ENCODE peak calls at places on chromosomes 5 and 9, in nine cellular contexts. H is PC-9, T is uterus, X is foreskin fibroblast, Q is HCT116, Z is tibial artery, O is left ventricle myocardium inferior, S is bronchial epithelial cell, J is breast epithelium. K is an unnamed sample.

GRCh38 chr5:18043344-18043743 is 409.1 kb downstream of the TAF11L14 start:
- DNase-seq in H (no peak), T (no peak), X (no peak), Q (no peak), Z (no peak), O (no peak), S (peak), J (no peak), K (no peak)

GRCh38 chr5:171453988-171454387 is 34.5 kb downstream of the FGF18 start:
- DNase-seq in H (no peak), T (no peak), X (no peak), Q (no peak), Z (no peak), O (no peak), S (no peak), J (no peak), K (no peak)

GRCh38 chr5:14101922-14102321 is 41.2 kb upstream of the TRIO start:
- DNase-seq in H (no peak), T (no peak), X (peak), Q (no peak), Z (no peak), O (no peak), S (no peak), J (no peak), K (no peak)

GRCh38 chr5:106172681-106173532 is 1497.8 kb downstream of the EFNA5 start:
- DNase-seq in H (no peak), T (no peak), X (no peak), Q (no peak), Z (no peak), O (no peak), S (peak), J (no peak), K (no peak)

GRCh38 chr5:143279698-143280097 is 123.8 kb downstream of the NR3C1 start:
- DNase-seq in H (peak), T (no peak), X (no peak), Q (no peak), Z (no peak), O (no peak), S (peak), J (no peak), K (no peak)

GRCh38 chr5:24621809-24622208 is 23.0 kb downstream of the CDH10 start:
- DNase-seq in H (no peak), T (no peak), X (no peak), Q (no peak), Z (peak), O (peak), S (peak), J (no peak), K (no peak)

GRCh38 chr9:136618578-136619547 is 43.9 kb upstream of the EGFL7 start:
- DNase-seq in H (no peak), T (no peak), X (no peak), Q (no peak), Z (peak), O (peak), S (no peak), J (no peak), K (no peak)

GRCh38 chr9:116160676-116161571 is 7.3 kb downstream of the PAPPA start:
- DNase-seq in H (no peak), T (no peak), X (no peak), Q (no peak), Z (no peak), O (no peak), S (no peak), J (no peak), K (no peak)

GRCh38 chr5:1142886-1143669 is 31.2 kb upstream of the SLC12A7 start:
- DNase-seq in H (no peak), T (no peak), X (no peak), Q (no peak), Z (no peak), O (no peak), S (no peak), J (no peak), K (no peak)

GRCh38 chr9:38057416-38058195 is 11.4 kb downstream of the SHB start:
- DNase-seq in H (no peak), T (no peak), X (no peak), Q (no peak), Z (no peak), O (peak), S (no peak), J (no peak), K (no peak)

GRCh38 chr5:96997265-96997859 is 61.5 kb downstream of the LNPEP start:
- DNase-seq in H (peak), T (no peak), X (peak), Q (peak), Z (no peak), O (no peak), S (peak), J (no peak), K (no peak)

GRCh38 chr5:43804041-43804440 is 201.1 kb downstream of the NNT start:
- DNase-seq in H (no peak), T (no peak), X (no peak), Q (no peak), Z (no peak), O (no peak), S (no peak), J (no peak), K (no peak)

GRCh38 chr9:128886211-128886826 is 4.4 kb downstream of the LRRC8A start:
- DNase-seq in H (no peak), T (no peak), X (no peak), Q (no peak), Z (no peak), O (no peak), S (no peak), J (no peak), K (no peak)

GRCh38 chr5:79189439-79190234 is 46.3 kb upstream of the JMY start:
- DNase-seq in H (no peak), T (no peak), X (no peak), Q (no peak), Z (no peak), O (no peak), S (no peak), J (no peak), K (no peak)

GRCh38 chr9:96109718-96110351 is 192.1 kb downstream of the HSD17B3 start:
- DNase-seq in H (no peak), T (no peak), X (peak), Q (no peak), Z (no peak), O (no peak), S (peak), J (no peak), K (no peak)

GRCh38 chr5:67268233-67269011 is 71.8 kb upstream of the CD180 start:
- DNase-seq in H (no peak), T (peak), X (peak), Q (no peak), Z (peak), O (peak), S (peak), J (peak), K (peak)

GRCh38 chr5:128228506-128228905 is 144.9 kb downstream of the SLC12A2 start:
- DNase-seq in H (peak), T (no peak), X (peak), Q (no peak), Z (no peak), O (no peak), S (no peak), J (no peak), K (no peak)

GRCh38 chr5:81884871-81885270 is 87.0 kb upstream of the ATG10 start:
- DNase-seq in H (no peak), T (no peak), X (no peak), Q (no peak), Z (no peak), O (no peak), S (no peak), J (no peak), K (no peak)

GRCh38 chr9:136599811-136600660 is 54.2 kb upstream of the NOTCH1 start:
- DNase-seq in H (no peak), T (no peak), X (no peak), Q (no peak), Z (no peak), O (no peak), S (no peak), J (no peak), K (no peak)

GRCh38 chr9:26175264-26175663 is 497.0 kb upstream of the TUSC1 start:
- DNase-seq in H (peak), T (no peak), X (peak), Q (no peak), Z (no peak), O (no peak), S (no peak), J (no peak), K (no peak)

DNA sequence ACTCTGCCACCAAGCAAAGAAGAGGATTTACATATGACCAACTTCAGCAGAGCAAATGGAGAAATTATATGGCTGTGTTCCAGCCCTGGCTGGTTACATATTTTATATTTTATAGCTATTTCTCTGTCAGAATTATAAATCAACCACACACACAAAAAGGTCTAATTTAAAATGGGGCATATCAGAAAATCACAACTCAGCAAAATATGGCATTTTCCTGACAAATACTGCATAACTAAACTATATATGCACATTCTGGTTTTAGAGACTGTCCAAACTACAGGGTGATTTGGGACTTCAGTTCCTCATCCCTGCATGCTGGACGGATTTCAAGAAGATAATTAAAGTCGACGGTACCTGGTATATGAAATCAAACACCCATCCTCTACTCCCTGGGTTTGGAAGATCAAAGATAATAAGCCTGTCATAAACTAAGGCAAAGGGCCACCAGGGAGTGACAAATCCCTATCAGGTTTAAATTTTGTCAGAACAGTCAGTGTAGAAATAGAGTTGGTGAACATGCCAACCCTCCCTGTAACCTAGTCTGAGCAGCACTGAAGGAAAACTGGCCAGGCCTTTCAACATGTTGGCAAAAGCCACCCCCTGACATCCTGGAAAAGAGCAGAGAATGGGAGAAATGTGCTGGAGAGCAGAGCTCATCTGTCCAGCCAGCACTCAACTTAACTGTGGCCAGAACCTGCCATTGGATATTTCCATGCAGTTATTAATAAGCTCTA is 235.8 kb downstream of the ENC1 start:
- DNase-seq in H (no peak), T (no peak), X (no peak), Q (no peak), Z (peak), O (no peak), S (no peak), J (no peak), K (no peak)
- TF ChIP-seq CTCF in H (no peak), T (no peak), X (no peak), Q (no peak), Z (no peak), O (no peak), S (no peak), J (no peak), K (no peak)

GRCh38 chr9:110047232-110047954 is 160.6 kb downstream of the C9orf152 start:
- DNase-seq in H (no peak), T (no peak), X (no peak), Q (no peak), Z (no peak), O (no peak), S (no peak), J (no peak), K (no peak)
- TF ChIP-seq CTCF in H (no peak), T (no peak), X (no peak), Q (no peak), Z (no peak), O (no peak), S (no peak), J (no peak), K (no peak)

DNA sequence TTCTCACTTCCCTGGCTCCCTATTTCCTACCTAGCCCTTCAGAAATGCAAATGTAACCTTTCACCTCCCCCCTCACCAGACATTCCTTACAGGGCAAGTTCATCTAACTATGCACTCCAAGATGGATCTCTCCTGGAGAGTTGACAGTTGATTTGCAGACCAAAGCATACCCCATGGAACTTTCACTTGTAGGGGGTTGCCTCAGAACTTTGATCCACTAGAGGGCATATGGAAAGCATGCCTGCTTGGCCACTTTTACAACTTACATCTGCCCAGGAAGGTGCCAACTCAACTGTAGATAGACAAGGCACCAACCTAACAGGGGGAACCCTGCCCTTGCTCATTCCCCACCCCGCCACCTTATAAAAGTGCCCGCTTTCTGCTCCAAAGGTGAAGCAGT is 187.8 kb downstream of the NXNL2 start:
- DNase-seq in H (no peak), T (no peak), X (peak), Q (no peak), Z (no peak), O (no peak), S (peak), J (no peak), K (no peak)
- TF ChIP-seq CTCF in H (peak), T (no peak), X (no peak), Q (peak), Z (peak), O (peak), S (peak), J (peak), K (peak)

DNA sequence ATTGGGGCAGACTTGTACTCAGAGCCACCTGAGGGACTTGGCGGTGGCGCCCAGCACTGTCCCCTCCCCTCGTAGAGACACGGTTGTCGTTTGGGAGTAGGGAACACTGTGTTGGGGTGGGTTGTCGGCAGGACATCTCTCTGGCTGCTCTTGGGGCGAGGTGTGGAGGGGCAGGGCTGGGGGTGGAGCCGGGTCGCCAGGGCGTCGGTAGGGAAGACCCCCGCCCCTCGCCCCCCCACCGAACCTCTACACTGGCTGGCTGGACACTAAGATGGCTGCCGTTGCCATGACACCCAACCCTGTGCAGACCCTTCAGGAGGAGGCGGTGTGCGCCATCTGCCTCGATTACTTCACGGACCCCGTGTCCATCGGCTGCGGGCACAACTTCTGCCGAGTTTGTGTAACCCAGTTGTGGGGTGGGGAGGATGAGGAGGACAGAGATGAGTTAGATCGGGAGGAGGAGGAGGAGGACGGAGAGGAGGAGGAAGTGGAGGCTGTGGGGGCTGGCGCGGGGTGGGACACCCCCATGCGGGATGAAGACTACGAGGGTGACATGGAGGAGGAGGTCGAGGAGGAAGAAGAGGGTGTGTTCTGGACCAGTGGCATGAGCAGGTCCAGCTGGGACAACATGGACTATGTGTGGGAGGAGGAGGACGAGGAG is 778 bp downstream of the TRIM41 start:
- DNase-seq in H (no peak), T (no peak), X (peak), Q (no peak), Z (peak), O (no peak), S (no peak), J (no peak), K (no peak)
- TF ChIP-seq CTCF in H (no peak), T (no peak), X (no peak), Q (no peak), Z (no peak), O (no peak), S (no peak), J (no peak), K (no peak)

K was measured in thoracic aorta.